ENCODE peak calls at places on chromosomes 7 and 10, in six cellular contexts. One of them, this sample, is unnamed.
A peak's percentile ranks its signal among the peaks of the same experiment; 100 is the strongest.

GRCh38 chr10:58641095-58641531 is 128.4 kb downstream of the BICC1 start:
- DNase-seq in PC-3: peak; percentile 78
- DNase-seq in hepatocyte: peak; percentile 60
- DNase-seq in PC-9: no peak
- DNase-seq in HCT116: peak; percentile 18
- DNase-seq in GM23248: peak; percentile 96
- DNase-seq in this sample: no peak

GRCh38 chr10:3749597-3750351 is 35.2 kb downstream of the KLF6 start:
- DNase-seq in GM23248: peak; percentile 80
- DNase-seq in PC-3: no peak
- DNase-seq in HCT116: no peak
- DNase-seq in hepatocyte: peak; percentile 61
- DNase-seq in PC-9: no peak
- DNase-seq in this sample: no peak

GRCh38 chr10:14554091-14554842 is 220.4 kb downstream of the FAM107B start:
- DNase-seq in HCT116: peak; percentile 27
- DNase-seq in GM23248: no peak
- DNase-seq in PC-3: peak; percentile 84
- DNase-seq in PC-9: peak; percentile 54
- DNase-seq in hepatocyte: peak; percentile 41
- DNase-seq in this sample: peak; percentile 61

GRCh38 chr7:95028683-95029082 is 121.3 kb downstream of the PPP1R9A start:
- DNase-seq in hepatocyte: no peak
- DNase-seq in PC-9: no peak
- DNase-seq in PC-3: no peak
- DNase-seq in HCT116: no peak
- DNase-seq in GM23248: no peak
- DNase-seq in this sample: no peak

GRCh38 chr10:96417432-96417831 is 58.6 kb upstream of the OPALIN start:
- DNase-seq in hepatocyte: peak; percentile 52
- DNase-seq in GM23248: no peak
- DNase-seq in PC-3: peak; percentile 20
- DNase-seq in PC-9: no peak
- DNase-seq in HCT116: no peak
- DNase-seq in this sample: no peak

GRCh38 chr10:113121153-113121552 is 171.1 kb downstream of the TCF7L2 start:
- DNase-seq in HCT116: no peak
- DNase-seq in PC-3: no peak
- DNase-seq in PC-9: no peak
- DNase-seq in GM23248: no peak
- DNase-seq in hepatocyte: no peak
- DNase-seq in this sample: no peak

GRCh38 chr10:49164587-49165188 is 23.5 kb downstream of the TMEM273 start:
- DNase-seq in PC-9: no peak
- DNase-seq in PC-3: peak; percentile 60
- DNase-seq in HCT116: peak; percentile 48
- DNase-seq in hepatocyte: peak; percentile 74
- DNase-seq in GM23248: peak; percentile 71
- DNase-seq in this sample: peak; percentile 93

GRCh38 chr10:130452096-130452495 is 315.9 kb downstream of the GLRX3 start:
- DNase-seq in HCT116: no peak
- DNase-seq in PC-9: no peak
- DNase-seq in GM23248: no peak
- DNase-seq in PC-3: no peak
- DNase-seq in hepatocyte: no peak
- DNase-seq in this sample: no peak

GRCh38 chr7:152899482-152900166 is 140.1 kb downstream of the ACTR3B start:
- DNase-seq in PC-9: peak; percentile 46
- DNase-seq in hepatocyte: no peak
- DNase-seq in PC-3: peak; percentile 64
- DNase-seq in HCT116: no peak
- DNase-seq in GM23248: no peak
- DNase-seq in this sample: no peak

GRCh38 chr10:36720931-36721330 is 404.5 kb upstream of the ANKRD30A start:
- DNase-seq in PC-9: no peak
- DNase-seq in PC-3: peak; percentile 100
- DNase-seq in HCT116: no peak
- DNase-seq in GM23248: no peak
- DNase-seq in hepatocyte: no peak
- DNase-seq in this sample: no peak

GRCh38 chr7:141262101-141262819 is 188.4 kb downstream of the TMEM178B start:
- DNase-seq in PC-3: no peak
- DNase-seq in GM23248: peak; percentile 26
- DNase-seq in HCT116: no peak
- DNase-seq in PC-9: no peak
- DNase-seq in hepatocyte: no peak
- DNase-seq in this sample: no peak

GRCh38 chr7:75732764-75733630 is 5.7 kb downstream of the HIP1 start:
- DNase-seq in PC-3: peak; percentile 52
- DNase-seq in hepatocyte: peak; percentile 32
- DNase-seq in GM23248: peak; percentile 97
- DNase-seq in HCT116: peak; percentile 22
- DNase-seq in PC-9: no peak
- DNase-seq in this sample: no peak

GRCh38 chr10:73771722-73772279 is 10.0 kb upstream of the CHCHD1 start:
- DNase-seq in GM23248: peak; percentile 62
- DNase-seq in HCT116: peak; percentile 48
- DNase-seq in PC-3: peak; percentile 96
- DNase-seq in hepatocyte: peak; percentile 92
- DNase-seq in PC-9: peak; percentile 57
- DNase-seq in this sample: peak; percentile 90

GRCh38 chr10:68665841-68666240 is 55.2 kb upstream of the CCAR1 start:
- DNase-seq in PC-9: no peak
- DNase-seq in HCT116: no peak
- DNase-seq in hepatocyte: no peak
- DNase-seq in GM23248: peak; percentile 74
- DNase-seq in PC-3: peak; percentile 58
- DNase-seq in this sample: no peak

GRCh38 chr10:63209703-63210102 is 76.6 kb downstream of the NRBF2 start:
- DNase-seq in GM23248: peak; percentile 46
- DNase-seq in PC-3: peak; percentile 53
- DNase-seq in HCT116: no peak
- DNase-seq in PC-9: no peak
- DNase-seq in hepatocyte: no peak
- DNase-seq in this sample: no peak

GRCh38 chr7:29921404-29922010 is 68.1 kb downstream of the SCRN1 start:
- DNase-seq in hepatocyte: peak; percentile 68
- DNase-seq in PC-3: peak; percentile 73
- DNase-seq in PC-9: peak; percentile 56
- DNase-seq in GM23248: peak; percentile 67
- DNase-seq in HCT116: peak; percentile 46
- DNase-seq in this sample: peak; percentile 88
- H3K4me1 ChIP-seq in hepatocyte: no peaks in the 10 kb centered on the region
- H3K4me1 ChIP-seq in PC-3: no peaks in the 10 kb centered on the region
- H3K4me1 ChIP-seq in PC-9: no peaks in the 10 kb centered on the region
- H3K4me1 ChIP-seq in GM23248: no peaks in the 10 kb centered on the region
- H3K4me1 ChIP-seq in HCT116: no peaks in the 10 kb centered on the region
- H3K4me1 ChIP-seq in this sample: no peaks in the 10 kb centered on the region

GRCh38 chr7:131898418-131898817 is 342.0 kb upstream of the PODXL start:
- DNase-seq in hepatocyte: no peak
- DNase-seq in HCT116: no peak
- DNase-seq in PC-9: no peak
- DNase-seq in PC-3: peak; percentile 15
- DNase-seq in GM23248: peak; percentile 66
- DNase-seq in this sample: no peak

GRCh38 chr7:131897016-131897789 is 340.8 kb upstream of the PODXL start:
- DNase-seq in GM23248: peak; percentile 87
- DNase-seq in HCT116: peak; percentile 12
- DNase-seq in PC-9: no peak
- DNase-seq in hepatocyte: no peak
- DNase-seq in PC-3: peak; percentile 62
- DNase-seq in this sample: no peak

GRCh38 chr7:131899271-131900030 is 343.0 kb upstream of the PODXL start:
- DNase-seq in PC-3: no peak
- DNase-seq in GM23248: peak; percentile 29
- DNase-seq in HCT116: no peak
- DNase-seq in PC-9: no peak
- DNase-seq in hepatocyte: no peak
- DNase-seq in this sample: no peak

GRCh38 chr7:131896189-131896855 is 339.9 kb upstream of the PODXL start:
- DNase-seq in PC-9: no peak
- DNase-seq in HCT116: no peak
- DNase-seq in hepatocyte: no peak
- DNase-seq in GM23248: no peak
- DNase-seq in PC-3: no peak
- DNase-seq in this sample: no peak

GRCh38 chr7:131897790-131898165 is 341.4 kb upstream of the PODXL start:
- DNase-seq in HCT116: no peak
- DNase-seq in PC-3: no peak
- DNase-seq in GM23248: no peak
- DNase-seq in PC-9: no peak
- DNase-seq in hepatocyte: no peak
- DNase-seq in this sample: no peak
- H3K9me2 ChIP-seq in HCT116: no peaks in the 10 kb centered on the region
- H3K9me2 ChIP-seq in PC-3: no peaks in the 10 kb centered on the region
- H3K9me2 ChIP-seq in GM23248: no peaks in the 10 kb centered on the region
- H3K9me2 ChIP-seq in PC-9: no peaks in the 10 kb centered on the region
- H3K9me2 ChIP-seq in hepatocyte: no peaks in the 10 kb centered on the region
- H3K9me2 ChIP-seq in this sample: no peaks in the 10 kb centered on the region

GRCh38 chr7:102303669-102304422 is 17.2 kb downstream of the SH2B2 start:
- DNase-seq in PC-9: no peak
- DNase-seq in PC-3: no peak
- DNase-seq in GM23248: no peak
- DNase-seq in hepatocyte: no peak
- DNase-seq in HCT116: no peak
- DNase-seq in this sample: peak; percentile 84

GRCh38 chr7:102304668-102305067 is 18.0 kb downstream of the SH2B2 start:
- DNase-seq in GM23248: no peak
- DNase-seq in PC-9: no peak
- DNase-seq in HCT116: no peak
- DNase-seq in PC-3: no peak
- DNase-seq in hepatocyte: no peak
- DNase-seq in this sample: no peak

GRCh38 chr7:102300643-102301211 is 14.1 kb downstream of the SH2B2 start:
- DNase-seq in PC-3: no peak
- DNase-seq in hepatocyte: no peak
- DNase-seq in GM23248: no peak
- DNase-seq in HCT116: no peak
- DNase-seq in PC-9: no peak
- DNase-seq in this sample: no peak

GRCh38 chr7:102305414-102306268 is 19.0 kb downstream of the SH2B2 start:
- DNase-seq in PC-3: no peak
- DNase-seq in PC-9: no peak
- DNase-seq in hepatocyte: no peak
- DNase-seq in HCT116: no peak
- DNase-seq in GM23248: no peak
- DNase-seq in this sample: peak; percentile 89

GRCh38 chr7:102302025-102302424 is 15.4 kb downstream of the SH2B2 start:
- DNase-seq in PC-9: no peak
- DNase-seq in hepatocyte: no peak
- DNase-seq in PC-3: no peak
- DNase-seq in HCT116: no peak
- DNase-seq in GM23248: no peak
- DNase-seq in this sample: peak; percentile 40
- H3K4me1 ChIP-seq in PC-9: peaks cover 6% of the 10 kb centered on the region
- H3K4me1 ChIP-seq in hepatocyte: peaks cover 5% of the 10 kb centered on the region
- H3K4me1 ChIP-seq in PC-3: peaks cover 7% of the 10 kb centered on the region
- H3K4me1 ChIP-seq in HCT116: no peaks in the 10 kb centered on the region
- H3K4me1 ChIP-seq in GM23248: no peaks in the 10 kb centered on the region
- H3K4me1 ChIP-seq in this sample: peaks cover 70% of the 10 kb centered on the region

GRCh38 chr10:132174237-132174636 is 12.5 kb upstream of the DPYSL4 start:
- DNase-seq in HCT116: no peak
- DNase-seq in hepatocyte: no peak
- DNase-seq in PC-9: no peak
- DNase-seq in GM23248: no peak
- DNase-seq in PC-3: no peak
- DNase-seq in this sample: no peak
- H3K9me2 ChIP-seq in HCT116: no peaks in the 10 kb centered on the region
- H3K9me2 ChIP-seq in hepatocyte: no peaks in the 10 kb centered on the region
- H3K9me2 ChIP-seq in PC-9: no peaks in the 10 kb centered on the region
- H3K9me2 ChIP-seq in GM23248: no peaks in the 10 kb centered on the region
- H3K9me2 ChIP-seq in PC-3: no peaks in the 10 kb centered on the region
- H3K9me2 ChIP-seq in this sample: no peaks in the 10 kb centered on the region

GRCh38 chr7:30467275-30467674 is 11.3 kb downstream of the NOD1 start:
- DNase-seq in HCT116: no peak
- DNase-seq in PC-3: no peak
- DNase-seq in PC-9: no peak
- DNase-seq in GM23248: no peak
- DNase-seq in hepatocyte: no peak
- DNase-seq in this sample: no peak

GRCh38 chr7:30465342-30466170 is 13.0 kb downstream of the NOD1 start:
- DNase-seq in GM23248: peak; percentile 73
- DNase-seq in HCT116: no peak
- DNase-seq in PC-3: no peak
- DNase-seq in PC-9: no peak
- DNase-seq in hepatocyte: no peak
- DNase-seq in this sample: no peak

GRCh38 chr7:30468041-30468440 is 10.5 kb downstream of the NOD1 start:
- DNase-seq in HCT116: no peak
- DNase-seq in PC-3: no peak
- DNase-seq in hepatocyte: no peak
- DNase-seq in PC-9: no peak
- DNase-seq in GM23248: no peak
- DNase-seq in this sample: no peak

GRCh38 chr7:30464231-30464660 is 14.3 kb downstream of the NOD1 start:
- DNase-seq in PC-9: no peak
- DNase-seq in GM23248: peak; percentile 38
- DNase-seq in HCT116: no peak
- DNase-seq in PC-3: no peak
- DNase-seq in hepatocyte: no peak
- DNase-seq in this sample: peak; percentile 74

DNA sequence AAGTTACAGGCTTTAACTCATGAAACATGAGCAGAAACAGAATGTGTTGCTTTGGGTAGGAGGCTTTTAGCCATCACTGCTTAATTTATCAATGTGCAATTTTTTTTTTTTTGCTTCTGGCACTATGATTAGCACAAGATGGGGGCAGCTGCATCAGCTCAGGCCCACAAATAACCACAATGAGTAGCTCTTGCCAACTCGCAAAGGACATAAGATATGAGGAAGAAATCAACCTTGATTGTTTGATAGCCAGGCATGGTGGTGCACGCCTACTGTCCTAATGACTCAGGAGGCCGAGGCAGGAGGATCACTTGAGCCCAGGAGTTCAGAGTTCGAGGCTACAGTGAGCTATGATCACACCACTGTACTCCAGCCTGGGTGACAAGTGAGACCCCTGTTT is 12.3 kb downstream of the NOD1 start:
- DNase-seq in HCT116: no peak
- DNase-seq in hepatocyte: no peak
- DNase-seq in PC-3: no peak
- DNase-seq in PC-9: no peak
- DNase-seq in GM23248: peak; percentile 13
- DNase-seq in this sample: peak; percentile 42
- H3K4me1 ChIP-seq in HCT116: peaks cover 8% of the 10 kb centered on the region
- H3K4me1 ChIP-seq in hepatocyte: peaks cover 29% of the 10 kb centered on the region
- H3K4me1 ChIP-seq in PC-3: peaks cover 4% of the 10 kb centered on the region
- H3K4me1 ChIP-seq in PC-9: peaks cover 8% of the 10 kb centered on the region
- H3K4me1 ChIP-seq in GM23248: peaks cover 55% of the 10 kb centered on the region
- H3K4me1 ChIP-seq in this sample: peaks cover 37% of the 10 kb centered on the region

This sample was measured in Karpas-422.